ENCODE peak calls at places on chromosomes 13 and 19, in nine cellular contexts. G is H9, R is lower lobe of right lung, S is dorsolateral prefrontal cortex, L is PC-3, Y is tibial nerve, Q is H1, X is colonic mucosa, E is uterus. A is an unnamed sample. For H3K27me3, the result is how much of the 10 kb centered on the place peaks cover.

GRCh38 chr13:111153977-111154332 is 38.8 kb downstream of the ARHGEF7 start:
- DNase-seq in G (no peak), R (no peak), S (no peak), L (peak), Y (peak), Q (no peak), X (peak), E (no peak), A (no peak)

GRCh38 chr19:41911889-41912731 is 16.1 kb downstream of the ERFL start:
- DNase-seq in G (no peak), R (no peak), S (no peak), L (no peak), Y (no peak), Q (no peak), X (no peak), E (no peak), A (no peak)

GRCh38 chr19:44846455-44847143 is 502 bp downstream of the NECTIN2 start:
- DNase-seq in G (peak), R (peak), S (no peak), L (no peak), Y (no peak), Q (no peak), X (peak), E (peak), A (peak)

GRCh38 chr13:66446413-66446812 is 783.7 kb downstream of the PCDH9 start:
- DNase-seq in G (no peak), R (no peak), S (no peak), L (peak), Y (no peak), Q (no peak), X (no peak), E (no peak), A (no peak)

GRCh38 chr13:64740493-64740892 is 2489.6 kb downstream of the PCDH9 start:
- DNase-seq in G (no peak), R (no peak), S (no peak), L (no peak), Y (no peak), Q (no peak), X (no peak), E (no peak), A (no peak)

GRCh38 chr13:30863231-30863630 is 42.8 kb upstream of the MEDAG start:
- DNase-seq in G (peak), R (no peak), S (no peak), L (no peak), Y (no peak), Q (peak), X (no peak), E (no peak), A (no peak)

GRCh38 chr13:66703597-66703996 is 526.5 kb downstream of the PCDH9 start:
- DNase-seq in G (no peak), R (no peak), S (no peak), L (no peak), Y (no peak), Q (no peak), X (no peak), E (no peak), A (no peak)

GRCh38 chr13:72062566-72062965 is 195.6 kb upstream of the DACH1 start:
- DNase-seq in G (peak), R (no peak), S (no peak), L (peak), Y (no peak), Q (peak), X (peak), E (no peak), A (no peak)

GRCh38 chr13:76973920-76974617 is 17.8 kb upstream of the CLN5 start:
- DNase-seq in G (no peak), R (no peak), S (no peak), L (no peak), Y (no peak), Q (no peak), X (no peak), E (no peak), A (no peak)

GRCh38 chr13:99467764-99468163 is 33.5 kb upstream of the TM9SF2 start:
- DNase-seq in G (no peak), R (no peak), S (no peak), L (peak), Y (no peak), Q (no peak), X (no peak), E (no peak), A (peak)

GRCh38 chr19:34145741-34146202 is 26.5 kb upstream of the LSM14A start:
- DNase-seq in G (peak), R (no peak), S (no peak), L (peak), Y (peak), Q (no peak), X (peak), E (peak), A (peak)

GRCh38 chr19:35673121-35673804 is 6.9 kb downstream of the UPK1A start:
- DNase-seq in G (peak), R (no peak), S (no peak), L (no peak), Y (no peak), Q (peak), X (no peak), E (no peak), A (peak)

GRCh38 chr13:73158851-73159250 is 100.0 kb downstream of the KLF5 start:
- DNase-seq in G (no peak), R (no peak), S (no peak), L (peak), Y (no peak), Q (no peak), X (no peak), E (no peak), A (no peak)

GRCh38 chr13:77374786-77375185 is 47.9 kb upstream of the MYCBP2 start:
- DNase-seq in G (no peak), R (no peak), S (no peak), L (no peak), Y (no peak), Q (no peak), X (no peak), E (no peak), A (no peak)

GRCh38 chr19:17751103-17751911 is at the start of gene FCHO1:
- DNase-seq in G (no peak), R (peak), S (no peak), L (no peak), Y (peak), Q (no peak), X (peak), E (no peak), A (no peak)

GRCh38 chr19:35264281-35265125 is 4.3 kb upstream of the USF2 start:
- DNase-seq in G (peak), R (peak), S (peak), L (no peak), Y (no peak), Q (no peak), X (no peak), E (peak), A (peak)

GRCh38 chr19:16575861-16576689 is 3.9 kb upstream of the SLC35E1 start:
- DNase-seq in G (no peak), R (no peak), S (no peak), L (no peak), Y (no peak), Q (no peak), X (no peak), E (no peak), A (no peak)

GRCh38 chr19:8366961-8367326 is 3.0 kb downstream of the ANGPTL4 start:
- DNase-seq in G (no peak), R (no peak), S (no peak), L (no peak), Y (no peak), Q (no peak), X (no peak), E (peak), A (peak)

GRCh38 chr13:96229356-96229755 is 139.4 kb downstream of the HS6ST3 start:
- DNase-seq in G (peak), R (no peak), S (no peak), L (peak), Y (no peak), Q (peak), X (no peak), E (no peak), A (no peak)

GRCh38 chr13:101152184-101152583 is 264.1 kb downstream of the NALCN start:
- DNase-seq in G (no peak), R (no peak), S (no peak), L (no peak), Y (no peak), Q (no peak), X (no peak), E (no peak), A (no peak)

GRCh38 chr13:59439776-59440428 is 723.8 kb downstream of the DIAPH3 start:
- DNase-seq in G (no peak), R (no peak), S (no peak), L (no peak), Y (no peak), Q (no peak), X (no peak), E (no peak), A (no peak)

GRCh38 chr13:48246097-48246496 is 13.1 kb downstream of the ITM2B start:
- DNase-seq in G (no peak), R (no peak), S (no peak), L (no peak), Y (no peak), Q (no peak), X (no peak), E (no peak), A (no peak)

GRCh38 chr19:49930483-49931011 is 1.2 kb upstream of the NUP62 start:
- DNase-seq in G (peak), R (no peak), S (no peak), L (peak), Y (peak), Q (no peak), X (peak), E (peak), A (no peak)

GRCh38 chr13:55577847-55578210 is 1562.9 kb upstream of the PRR20A start:
- DNase-seq in G (peak), R (no peak), S (no peak), L (no peak), Y (no peak), Q (no peak), X (no peak), E (no peak), A (no peak)

GRCh38 chr19:35341565-35342225 is 6.0 kb upstream of the FFAR1 start:
- DNase-seq in G (no peak), R (peak), S (no peak), L (no peak), Y (no peak), Q (no peak), X (no peak), E (no peak), A (no peak)

GRCh38 chr19:43782689-43783231 is 2.0 kb upstream of the KCNN4 start:
- DNase-seq in G (no peak), R (no peak), S (no peak), L (no peak), Y (no peak), Q (no peak), X (peak), E (no peak), A (no peak)

GRCh38 chr13:28637714-28638355 is 21.1 kb upstream of the POMP start:
- DNase-seq in G (no peak), R (no peak), S (no peak), L (no peak), Y (peak), Q (no peak), X (no peak), E (no peak), A (no peak)

GRCh38 chr13:51246411-51247298 is 24.5 kb downstream of the FAM124A start:
- DNase-seq in G (no peak), R (no peak), S (peak), L (no peak), Y (no peak), Q (no peak), X (no peak), E (no peak), A (no peak)
- TF ChIP-seq CTCF in G (no peak), R (no peak), S (peak), L (no peak), Y (no peak), Q (no peak), X (no peak), E (no peak), A (no peak)

GRCh38 chr13:79447741-79448140 is 33.2 kb upstream of the NDFIP2 start:
- DNase-seq in G (no peak), R (no peak), S (no peak), L (no peak), Y (no peak), Q (no peak), X (no peak), E (no peak), A (no peak)
- H3K27me3 ChIP-seq in G (under half), R (under half), S (under half), L (under half), Y (under half), Q (under half), X (under half), E (under half), A (under half)

GRCh38 chr13:98300956-98301641 is 124.0 kb upstream of the RNF113B start:
- DNase-seq in G (no peak), R (no peak), S (no peak), L (peak), Y (no peak), Q (no peak), X (no peak), E (no peak), A (peak)

GRCh38 chr13:98299954-98300350 is 122.9 kb upstream of the RNF113B start:
- DNase-seq in G (no peak), R (no peak), S (no peak), L (no peak), Y (peak), Q (no peak), X (no peak), E (no peak), A (no peak)

GRCh38 chr13:98299243-98299953 is 122.3 kb upstream of the RNF113B start:
- DNase-seq in G (no peak), R (no peak), S (no peak), L (no peak), Y (no peak), Q (no peak), X (no peak), E (no peak), A (no peak)

GRCh38 chr13:98303858-98304257 is 126.8 kb upstream of the RNF113B start:
- DNase-seq in G (no peak), R (no peak), S (no peak), L (no peak), Y (no peak), Q (no peak), X (no peak), E (no peak), A (no peak)

DNA sequence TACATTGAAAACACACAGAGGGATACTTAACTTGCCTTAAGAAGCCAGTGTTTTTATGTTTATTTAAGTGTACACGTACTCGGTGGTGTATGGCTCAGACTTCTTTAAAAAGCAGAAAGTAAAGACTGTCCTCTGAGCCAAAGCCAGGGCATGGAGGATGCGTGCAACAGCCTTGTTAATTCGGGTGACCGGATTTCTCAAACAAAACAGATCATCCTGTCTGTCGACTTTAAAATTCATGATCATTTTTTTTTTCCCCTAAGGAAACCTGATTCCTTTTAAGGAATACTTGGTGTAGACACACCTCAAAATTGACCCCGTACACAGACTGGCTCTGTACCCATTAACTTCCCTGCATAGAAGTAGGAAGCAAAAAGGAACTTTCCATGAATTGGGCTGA is 124.7 kb upstream of the RNF113B start:
- DNase-seq in G (no peak), R (no peak), S (no peak), L (peak), Y (no peak), Q (no peak), X (no peak), E (no peak), A (no peak)
- H3K27ac ChIP-seq in G (no peak), R (peak), S (no peak), L (peak), Y (no peak), Q (no peak), X (peak), E (peak), A (peak)

GRCh38 chr13:35630551-35631275 is 154.2 kb upstream of the MAB21L1 start:
- DNase-seq in G (peak), R (no peak), S (no peak), L (peak), Y (peak), Q (no peak), X (no peak), E (no peak), A (no peak)
- TF ChIP-seq CTCF in G (peak), R (peak), S (peak), L (peak), Y (peak), Q (peak), X (peak), E (peak), A (peak)

GRCh38 chr19:31174948-31175347 is 174.3 kb downstream of the TSHZ3 start:
- DNase-seq in G (peak), R (no peak), S (no peak), L (no peak), Y (no peak), Q (no peak), X (no peak), E (no peak), A (no peak)

GRCh38 chr19:31177230-31177629 is 172.0 kb downstream of the TSHZ3 start:
- DNase-seq in G (peak), R (no peak), S (no peak), L (no peak), Y (no peak), Q (no peak), X (no peak), E (no peak), A (no peak)

GRCh38 chr19:31173991-31174390 is 175.2 kb downstream of the TSHZ3 start:
- DNase-seq in G (peak), R (no peak), S (no peak), L (no peak), Y (no peak), Q (no peak), X (no peak), E (no peak), A (no peak)

GRCh38 chr19:31178833-31179470 is 170.3 kb downstream of the TSHZ3 start:
- DNase-seq in G (no peak), R (no peak), S (no peak), L (no peak), Y (no peak), Q (no peak), X (no peak), E (no peak), A (no peak)

GRCh38 chr19:31175564-31176348 is 173.5 kb downstream of the TSHZ3 start:
- DNase-seq in G (no peak), R (no peak), S (no peak), L (no peak), Y (no peak), Q (no peak), X (no peak), E (no peak), A (no peak)
- H3K27me3 ChIP-seq in G (under half), R (under half), S (under half), L (under half), Y (under half), Q (under half), X (under half), E (under half), A (under half)

GRCh38 chr19:56092685-56093631 is 28.1 kb downstream of the ZNF787 start:
- DNase-seq in G (no peak), R (no peak), S (no peak), L (no peak), Y (no peak), Q (no peak), X (peak), E (no peak), A (no peak)

GRCh38 chr19:56091751-56092546 is 29.1 kb downstream of the ZNF787 start:
- DNase-seq in G (peak), R (no peak), S (no peak), L (no peak), Y (no peak), Q (no peak), X (no peak), E (no peak), A (no peak)

GRCh38 chr19:56089344-56089743 is 31.8 kb downstream of the ZNF787 start:
- DNase-seq in G (no peak), R (no peak), S (no peak), L (no peak), Y (no peak), Q (no peak), X (no peak), E (no peak), A (no peak)

GRCh38 chr19:56088454-56089215 is 32.5 kb downstream of the ZNF787 start:
- DNase-seq in G (no peak), R (no peak), S (no peak), L (no peak), Y (no peak), Q (no peak), X (no peak), E (no peak), A (no peak)

GRCh38 chr19:56091066-56091490 is 30.0 kb downstream of the ZNF787 start:
- DNase-seq in G (no peak), R (no peak), S (no peak), L (peak), Y (no peak), Q (no peak), X (no peak), E (no peak), A (no peak)
- H3K27ac ChIP-seq in G (no peak), R (peak), S (peak), L (no peak), Y (peak), Q (no peak), X (no peak), E (no peak), A (no peak)

GRCh38 chr13:33126909-33127607 is 110.8 kb downstream of the KL start:
- DNase-seq in G (no peak), R (no peak), S (no peak), L (no peak), Y (no peak), Q (no peak), X (no peak), E (peak), A (peak)
- TF ChIP-seq CTCF in G (no peak), R (no peak), S (no peak), L (no peak), Y (no peak), Q (no peak), X (no peak), E (no peak), A (no peak)

GRCh38 chr19:30718728-30719127 is 346.5 kb downstream of the ZNF536 start:
- DNase-seq in G (no peak), R (no peak), S (no peak), L (no peak), Y (no peak), Q (no peak), X (no peak), E (no peak), A (peak)
- H3K27me3 ChIP-seq in G (under half), R (under half), S (under half), L (under half), Y (under half), Q (under half), X (under half), E (under half), A (under half)

GRCh38 chr19:708154-709141 is at the start of gene PALM:
- DNase-seq in G (peak), R (no peak), S (no peak), L (peak), Y (no peak), Q (no peak), X (no peak), E (peak), A (no peak)
- H3K27ac ChIP-seq in G (no peak), R (peak), S (peak), L (no peak), Y (peak), Q (no peak), X (no peak), E (peak), A (no peak)